ENCODE peak calls at places on chromosome 14, in five cellular contexts. Z is erythroblast, P is prostate gland, C is A549, K is adrenal gland. U is an unnamed sample.

GRCh38 chr14:55245657-55246268 is 25.5 kb upstream of the FBXO34 start:
- DNase-seq in Z (peak; percentile 41), P (peak; percentile 9), C (no peak), K (no peak), U (no peak)

GRCh38 chr14:76930549-76930948 is 98.0 kb downstream of the IRF2BPL start:
- DNase-seq in Z (no peak), P (no peak), C (no peak), K (no peak), U (no peak)

GRCh38 chr14:73125169-73125588 is 11.1 kb upstream of the PSEN1 start:
- DNase-seq in Z (no peak), P (no peak), C (no peak), K (no peak), U (no peak)

GRCh38 chr14:38553586-38553985 is 297.7 kb upstream of the CLEC14A start:
- DNase-seq in Z (no peak), P (no peak), C (no peak), K (no peak), U (peak; percentile 2)

GRCh38 chr14:93957751-93958566 is 18.4 kb downstream of the ASB2 start:
- DNase-seq in Z (no peak), P (no peak), C (no peak), K (no peak), U (no peak)

GRCh38 chr14:67413806-67414769 is 2.1 kb upstream of the PLEK2 start:
- DNase-seq in Z (peak; percentile 42), P (no peak), C (peak; percentile 73), K (peak; percentile 30), U (peak; percentile 81)

GRCh38 chr14:68951800-68952540 is 27.1 kb downstream of the ACTN1 start:
- DNase-seq in Z (no peak), P (no peak), C (no peak), K (no peak), U (no peak)

GRCh38 chr14:29486132-29486531 is 441.5 kb downstream of the PRKD1 start:
- DNase-seq in Z (no peak), P (no peak), C (no peak), K (no peak), U (no peak)

GRCh38 chr14:35435177-35435576 is 30.6 kb upstream of the NFKBIA start:
- DNase-seq in Z (no peak), P (no peak), C (no peak), K (no peak), U (no peak)

DNA sequence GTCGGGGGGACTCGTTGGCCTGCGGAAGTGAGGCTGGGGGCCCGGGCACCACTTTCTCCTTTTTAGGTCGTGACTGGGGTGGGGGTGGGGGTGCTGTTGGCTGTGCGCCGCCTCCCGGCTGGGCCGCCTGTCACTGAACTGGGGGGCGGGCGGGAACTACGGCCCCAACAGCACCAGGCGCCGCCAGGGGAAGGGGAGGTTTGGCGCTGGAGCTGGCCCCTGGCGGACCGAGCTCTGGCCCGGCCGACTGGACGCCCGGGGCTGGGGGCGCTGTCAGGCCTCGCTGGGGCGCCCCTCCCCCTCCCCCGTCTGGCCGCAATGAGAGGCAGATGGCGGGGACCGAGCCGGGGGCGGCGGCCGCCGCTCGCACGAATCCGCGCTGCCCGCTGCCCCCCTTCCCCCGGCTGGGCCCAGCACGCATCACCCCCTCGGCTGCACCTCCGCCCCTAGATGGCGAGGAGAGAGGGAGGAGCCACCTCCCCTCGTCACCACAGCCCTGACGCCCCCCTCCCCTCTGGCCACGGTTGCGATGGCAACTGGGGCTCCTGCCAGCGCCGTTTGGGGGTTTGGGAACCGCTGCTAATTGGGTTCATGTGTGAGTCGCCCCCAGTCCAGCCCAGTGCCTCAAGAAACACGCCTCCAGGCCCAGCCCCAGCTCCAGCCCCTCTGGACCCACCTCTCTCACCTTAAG is 723 bp downstream of the NFATC4 start:
- DNase-seq in Z (peak; percentile 45), P (no peak), C (no peak), K (peak; percentile 55), U (no peak)
- TF ChIP-seq POLR2A in Z (no peak), P (peak; percentile 19), C (no peak), K (no peak), U (no peak)

GRCh38 chr14:22837059-22837749 is 819 bp downstream of the MMP14 start:
- DNase-seq in Z (peak; percentile 70), P (no peak), C (no peak), K (peak; percentile 81), U (no peak)

GRCh38 chr14:22838631-22839041 is 2.3 kb downstream of the MMP14 start:
- DNase-seq in Z (no peak), P (no peak), C (no peak), K (no peak), U (no peak)

GRCh38 chr14:22835505-22835904 is 880 bp upstream of the MMP14 start:
- DNase-seq in Z (no peak), P (no peak), C (no peak), K (no peak), U (no peak)

GRCh38 chr14:22837750-22838538 is 1.6 kb downstream of the MMP14 start:
- DNase-seq in Z (no peak), P (peak; percentile 68), C (no peak), K (peak; percentile 41), U (no peak)

GRCh38 chr14:22836301-22837058 is at the start of gene MMP14:
- DNase-seq in Z (no peak), P (peak; percentile 81), C (no peak), K (peak; percentile 80), U (no peak)
- TF ChIP-seq POLR2A in Z (no peak), P (peak; percentile 90), C (no peak), K (no peak), U (peak; percentile 27)

DNA sequence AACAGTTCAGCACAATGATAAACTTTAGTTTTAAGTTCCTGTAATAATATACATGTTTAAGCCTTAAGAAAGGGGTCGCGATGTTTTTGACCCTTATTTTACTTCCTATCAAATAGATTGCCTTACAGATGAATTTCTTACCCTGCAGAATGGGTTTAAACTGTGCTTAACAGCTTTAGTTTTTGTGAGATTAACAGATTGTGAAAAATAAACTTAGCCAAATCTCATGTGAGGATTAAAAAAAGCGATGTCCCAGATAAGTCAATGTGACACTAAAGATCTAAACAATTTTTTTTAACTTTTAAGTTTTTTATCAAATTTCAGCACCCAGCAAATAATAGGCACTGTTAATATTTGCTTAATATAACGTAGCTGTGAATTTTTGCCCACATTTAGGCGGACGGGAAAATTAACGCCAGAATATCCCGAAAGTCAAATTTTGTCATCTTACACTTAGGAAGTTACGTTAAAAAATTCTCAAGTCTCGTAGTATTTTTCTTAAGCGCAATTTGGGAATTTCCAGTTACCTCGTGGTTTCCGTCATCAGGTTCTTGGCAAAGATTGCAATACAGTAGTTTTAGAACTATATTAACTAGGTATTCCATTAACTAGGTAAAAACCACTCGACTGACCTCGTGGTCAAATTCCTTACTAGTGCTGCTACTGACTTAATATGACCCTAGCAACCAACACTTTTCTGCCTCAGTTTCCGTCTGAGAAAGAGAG is 1.2 kb downstream of the HNRNPC start:
- DNase-seq in Z (peak; percentile 39), P (no peak), C (no peak), K (no peak), U (no peak)
- TF ChIP-seq POLR2A in Z (peak; percentile 3), P (no peak), C (no peak), K (no peak), U (no peak)

GRCh38 chr14:96466918-96467317 is 35.3 kb upstream of the PAPOLA start:
- DNase-seq in Z (no peak), P (no peak), C (no peak), K (no peak), U (no peak)
- TF ChIP-seq POLR2A in Z (no peak), P (no peak), C (no peak), K (no peak), U (no peak)

U was measured in H54.